ENCODE peak calls at places on chromosome 5, in nine cellular contexts. A is astrocyte of the spinal cord, U is AG04450, Y is fibroblast of mammary gland, R is AG09309, F is pancreas, W is vagina, O is gastrocnemius medialis, C is upper lobe of right lung. N is an unnamed sample.

GRCh38 chr5:154756203-154756870 is 1.2 kb downstream of the LARP1 start:
- DNase-seq in A (no peak), U (no peak), Y (no peak), R (no peak), F (peak; percentile 79), W (no peak), O (peak; percentile 32), C (peak; percentile 83), N (peak; percentile 65)

GRCh38 chr5:123449424-123449823 is 26.2 kb upstream of the CEP120 start:
- DNase-seq in A (no peak), U (no peak), Y (no peak), R (no peak), F (no peak), W (no peak), O (no peak), C (no peak), N (no peak)

GRCh38 chr5:177507165-177507564 is 2.5 kb downstream of the DOK3 start:
- DNase-seq in A (no peak), U (no peak), Y (peak; percentile 34), R (no peak), F (no peak), W (no peak), O (no peak), C (no peak), N (no peak)

GRCh38 chr5:111143910-111144309 is 51.8 kb downstream of the WDR36 start:
- DNase-seq in A (peak; percentile 85), U (peak; percentile 8), Y (peak; percentile 99), R (peak; percentile 86), F (no peak), W (no peak), O (no peak), C (no peak), N (no peak)

GRCh38 chr5:122607818-122608217 is 167.1 kb upstream of the SNX2 start:
- DNase-seq in A (no peak), U (no peak), Y (peak; percentile 14), R (no peak), F (no peak), W (no peak), O (no peak), C (no peak), N (no peak)

GRCh38 chr5:74408150-74409043 is 232.1 kb downstream of the ENC1 start:
- DNase-seq in A (no peak), U (no peak), Y (no peak), R (no peak), F (no peak), W (no peak), O (no peak), C (no peak), N (no peak)

GRCh38 chr5:124628721-124629596 is 117.5 kb downstream of the ZNF608 start:
- DNase-seq in A (peak; percentile 98), U (peak; percentile 82), Y (peak; percentile 98), R (peak; percentile 86), F (no peak), W (no peak), O (peak; percentile 15), C (no peak), N (no peak)

GRCh38 chr5:37543216-37543615 is 164.1 kb downstream of the WDR70 start:
- DNase-seq in A (no peak), U (no peak), Y (no peak), R (no peak), F (no peak), W (no peak), O (no peak), C (no peak), N (no peak)

GRCh38 chr5:1513326-1514026 is 10.3 kb downstream of the LPCAT1 start:
- DNase-seq in A (no peak), U (no peak), Y (no peak), R (no peak), F (no peak), W (no peak), O (peak; percentile 1), C (peak; percentile 55), N (peak; percentile 0)

GRCh38 chr5:33890147-33890546 is 1.6 kb downstream of the ADAMTS12 start:
- DNase-seq in A (peak; percentile 48), U (no peak), Y (peak; percentile 17), R (no peak), F (no peak), W (no peak), O (no peak), C (no peak), N (no peak)

GRCh38 chr5:34007116-34007674 is 655 bp downstream of the AMACR start:
- DNase-seq in A (peak; percentile 40), U (no peak), Y (no peak), R (no peak), F (peak; percentile 55), W (no peak), O (no peak), C (no peak), N (peak; percentile 41)

GRCh38 chr5:54883374-54884194 is 101.8 kb downstream of the ESM1 start:
- DNase-seq in A (peak; percentile 72), U (no peak), Y (peak; percentile 40), R (no peak), F (peak; percentile 80), W (no peak), O (peak; percentile 14), C (peak; percentile 69), N (peak; percentile 44)

GRCh38 chr5:159560073-159560472 is 229.8 kb upstream of the IL12B start:
- DNase-seq in A (no peak), U (no peak), Y (no peak), R (no peak), F (no peak), W (no peak), O (no peak), C (no peak), N (no peak)

GRCh38 chr5:92909545-92909962 is 671.5 kb downstream of the NR2F1-AS1 start:
- DNase-seq in A (peak; percentile 35), U (no peak), Y (no peak), R (no peak), F (no peak), W (no peak), O (no peak), C (no peak), N (peak; percentile 6)

GRCh38 chr5:10576121-10576789 is 12.4 kb downstream of the ANKRD33B start:
- DNase-seq in A (no peak), U (no peak), Y (no peak), R (no peak), F (no peak), W (no peak), O (no peak), C (no peak), N (no peak)

GRCh38 chr5:139593716-139594319 is 32.7 kb downstream of the UBE2D2 start:
- DNase-seq in A (peak; percentile 42), U (peak; percentile 29), Y (peak; percentile 30), R (no peak), F (no peak), W (no peak), O (no peak), C (no peak), N (no peak)

GRCh38 chr5:14439087-14439841 is 142.3 kb upstream of the OTULINL start:
- DNase-seq in A (peak; percentile 37), U (no peak), Y (peak; percentile 69), R (no peak), F (no peak), W (no peak), O (no peak), C (no peak), N (no peak)

GRCh38 chr5:134103397-134103796 is 11.1 kb upstream of the TCF7 start:
- DNase-seq in A (no peak), U (no peak), Y (no peak), R (no peak), F (no peak), W (no peak), O (no peak), C (no peak), N (no peak)

GRCh38 chr5:137205237-137205636 is 293.9 kb downstream of the SPOCK1 start:
- DNase-seq in A (no peak), U (no peak), Y (no peak), R (no peak), F (no peak), W (no peak), O (no peak), C (no peak), N (no peak)

GRCh38 chr5:146446861-146447733 is at the start of gene TCERG1:
- DNase-seq in A (peak; percentile 100), U (peak; percentile 100), Y (peak; percentile 100), R (peak; percentile 100), F (peak; percentile 93), W (peak; percentile 99), O (peak; percentile 99), C (peak; percentile 99), N (peak; percentile 99)
- TF ChIP-seq CTCF in A (peak; percentile 81), U (peak; percentile 75), Y (peak; percentile 66), R (peak; percentile 80), F (peak; percentile 56), W (peak; percentile 89), O (peak; percentile 60), C (peak; percentile 74), N (peak; percentile 80)

GRCh38 chr5:75511435-75512382 is at the start of the genes CERT1 and POLK:
- DNase-seq in A (peak; percentile 99), U (peak; percentile 95), Y (peak; percentile 97), R (peak; percentile 92), F (peak; percentile 91), W (peak; percentile 98), O (peak; percentile 98), C (peak; percentile 99), N (peak; percentile 98)

GRCh38 chr5:75510417-75510835 is 1.0 kb downstream of the CERT1 start:
- DNase-seq in A (peak; percentile 38), U (no peak), Y (peak; percentile 46), R (no peak), F (no peak), W (no peak), O (peak; percentile 15), C (no peak), N (no peak)

GRCh38 chr5:75510836-75511434 is 494 bp downstream of the CERT1 start:
- DNase-seq in A (no peak), U (no peak), Y (peak; percentile 13), R (no peak), F (peak; percentile 79), W (no peak), O (peak; percentile 20), C (peak; percentile 83), N (peak; percentile 79)

GRCh38 chr5:75509956-75510355 is 1.5 kb downstream of the CERT1 start:
- DNase-seq in A (peak; percentile 35), U (peak; percentile 1), Y (peak; percentile 62), R (no peak), F (no peak), W (no peak), O (peak; percentile 44), C (no peak), N (no peak)

GRCh38 chr5:75507841-75508240 is 3.6 kb downstream of the CERT1 start:
- DNase-seq in A (no peak), U (no peak), Y (no peak), R (no peak), F (no peak), W (no peak), O (no peak), C (no peak), N (no peak)
- H3K4me3 ChIP-seq in A (no peak overlapping the region), U (no peak overlapping the region), Y (no peak overlapping the region), R (no peak overlapping the region), F (no peak overlapping the region), W (no peak overlapping the region), O (no peak overlapping the region), C (no peak overlapping the region), N (no peak overlapping the region)

GRCh38 chr5:150438873-150439546 is 10.5 kb downstream of the RPS14 start:
- DNase-seq in A (peak; percentile 16), U (no peak), Y (peak; percentile 33), R (no peak), F (no peak), W (no peak), O (no peak), C (no peak), N (no peak)
- TF ChIP-seq CTCF in A (peak; percentile 69), U (peak; percentile 57), Y (peak; percentile 69), R (peak; percentile 66), F (peak; percentile 38), W (no peak), O (peak; percentile 6), C (peak; percentile 60), N (no peak)

GRCh38 chr5:143649869-143650268 is 162.1 kb upstream of the HMHB1 start:
- DNase-seq in A (no peak), U (no peak), Y (no peak), R (peak; percentile 60), F (no peak), W (no peak), O (no peak), C (no peak), N (no peak)
- H3K4me3 ChIP-seq in A (no peak overlapping the region), U (no peak overlapping the region), Y (no peak overlapping the region), R (no peak overlapping the region), F (no peak overlapping the region), W (no peak overlapping the region), O (no peak overlapping the region), C (no peak overlapping the region), N (no peak overlapping the region)